ENCODE peak calls at places on chromosomes 16 and 17, in eight cellular contexts. B, K, O, P, H, Y, J and Z are unnamed samples.

GRCh38 chr17:63929860-63930766 is 2.0 kb downstream of the CD79B start:
- DNase-seq in B (no peak), K (peak; percentile 60), O (no peak), P (no peak), H (no peak), Y (no peak), J (no peak), Z (no peak)

GRCh38 chr16:54930034-54930938 is at the start of gene IRX5:
- DNase-seq in B (peak; percentile 71), K (peak; percentile 84), O (peak; percentile 94), P (peak; percentile 81), H (peak; percentile 80), Y (peak; percentile 94), J (peak; percentile 81), Z (peak; percentile 30)

GRCh38 chr17:73342549-73343167 is 30.9 kb upstream of the CDC42EP4 start:
- DNase-seq in B (no peak), K (no peak), O (no peak), P (peak; percentile 73), H (no peak), Y (no peak), J (no peak), Z (no peak)

GRCh38 chr17:64063766-64064224 is 43.4 kb upstream of the ICAM2 start:
- DNase-seq in B (peak; percentile 83), K (peak; percentile 62), O (peak; percentile 46), P (peak; percentile 27), H (peak; percentile 48), Y (no peak), J (peak; percentile 81), Z (peak; percentile 41)

GRCh38 chr17:62911106-62911505 is 54.9 kb upstream of the TANC2 start:
- DNase-seq in B (no peak), K (no peak), O (no peak), P (no peak), H (no peak), Y (no peak), J (no peak), Z (no peak)

GRCh38 chr16:29321585-29321984 is 84.9 kb downstream of the NPIPB11 start:
- DNase-seq in B (no peak), K (no peak), O (no peak), P (no peak), H (no peak), Y (no peak), J (no peak), Z (no peak)

GRCh38 chr16:28974007-28974436 is 556 bp upstream of the SPNS1 start:
- DNase-seq in B (peak; percentile 55), K (peak; percentile 53), O (peak; percentile 41), P (peak; percentile 65), H (peak; percentile 59), Y (no peak), J (peak; percentile 46), Z (no peak)

GRCh38 chr16:85350146-85350728 is 238.0 kb upstream of the CIBAR2 start:
- DNase-seq in B (no peak), K (no peak), O (no peak), P (no peak), H (no peak), Y (no peak), J (no peak), Z (no peak)

GRCh38 chr17:32835291-32835761 is 41.6 kb downstream of the MYO1D start:
- DNase-seq in B (no peak), K (no peak), O (no peak), P (no peak), H (no peak), Y (no peak), J (no peak), Z (no peak)

GRCh38 chr17:35560703-35561102 is at the start of gene SLFN14:
- DNase-seq in B (no peak), K (no peak), O (no peak), P (no peak), H (no peak), Y (no peak), J (no peak), Z (no peak)

GRCh38 chr17:1783834-1784611 is 22.2 kb downstream of the SERPINF1 start:
- DNase-seq in B (peak; percentile 74), K (peak; percentile 97), O (peak; percentile 82), P (peak; percentile 86), H (peak; percentile 87), Y (peak; percentile 94), J (peak; percentile 95), Z (peak; percentile 52)

GRCh38 chr17:40110026-40110425 is 9.6 kb upstream of the NR1D1 start:
- DNase-seq in B (peak; percentile 43), K (no peak), O (no peak), P (no peak), H (no peak), Y (no peak), J (no peak), Z (no peak)

GRCh38 chr16:75306102-75306762 is 54.8 kb upstream of the BCAR1 start:
- DNase-seq in B (peak; percentile 60), K (no peak), O (no peak), P (peak; percentile 47), H (no peak), Y (no peak), J (no peak), Z (no peak)

GRCh38 chr16:64051826-64052225 is 1070.0 kb downstream of the CDH11 start:
- DNase-seq in B (no peak), K (no peak), O (no peak), P (no peak), H (no peak), Y (no peak), J (no peak), Z (no peak)

GRCh38 chr17:50934672-50935200 is 68.6 kb upstream of the TOB1 start:
- DNase-seq in B (no peak), K (no peak), O (no peak), P (no peak), H (no peak), Y (no peak), J (no peak), Z (no peak)

DNA sequence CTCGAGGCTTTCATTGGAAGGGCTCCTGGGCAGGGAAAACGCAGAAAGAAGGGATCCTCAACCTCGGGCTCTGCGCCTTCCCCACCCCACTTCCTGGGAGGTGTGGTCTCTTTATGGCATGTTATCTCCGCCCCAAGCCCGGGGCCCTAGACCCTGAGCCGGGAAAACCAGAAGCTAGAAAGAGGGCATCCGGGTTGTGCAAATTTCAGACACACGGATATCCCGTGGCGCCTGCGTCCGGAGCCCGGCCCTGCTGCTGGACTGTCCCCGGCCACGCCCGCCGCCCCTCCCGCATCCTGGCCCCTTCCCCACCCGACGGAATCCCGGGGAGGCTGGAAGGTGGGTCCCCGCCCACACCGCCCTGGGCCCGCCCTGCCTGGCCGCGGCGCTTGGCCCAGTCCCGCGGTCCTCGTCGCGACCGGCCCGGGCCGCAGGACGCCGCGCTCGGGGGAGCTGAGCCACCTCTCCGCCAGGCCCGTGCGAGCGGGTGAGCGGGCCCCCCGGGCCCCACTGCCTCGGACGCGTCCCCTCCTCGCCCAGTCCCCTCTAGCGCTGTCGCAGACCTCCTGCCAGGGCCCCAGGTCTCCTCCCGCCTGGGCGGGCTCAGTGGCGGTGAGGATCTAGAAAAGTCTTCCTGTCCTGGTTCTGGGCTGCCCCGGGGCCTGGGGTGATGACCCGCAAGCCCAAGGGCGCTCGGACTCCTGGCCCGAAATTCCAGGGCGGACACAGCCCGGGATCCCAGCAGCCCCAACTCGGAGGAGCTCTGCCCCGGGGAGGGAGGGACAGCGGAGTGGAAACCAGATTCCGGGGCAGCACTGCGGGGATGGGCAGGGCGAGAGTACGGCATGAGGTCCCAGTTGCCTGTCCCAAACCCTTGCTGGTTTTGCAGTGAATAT is at the start of gene SLC16A5:
- DNase-seq in B (peak; percentile 92), K (peak; percentile 90), O (peak; percentile 93), P (peak; percentile 55), H (peak; percentile 92), Y (peak; percentile 86), J (peak; percentile 80), Z (peak; percentile 31)
- H3K4me3 ChIP-seq in B (peak within 1 kb of the TSS; percentile 42), K (peak within 1 kb of the TSS; percentile 42), O (peak within 1 kb of the TSS; percentile 85), P (peak within 1 kb of the TSS; percentile 37), H (peak within 1 kb of the TSS; percentile 86), Y (peak within 1 kb of the TSS; percentile 73), J (no peak within 1 kb of the TSS), Z (peak within 1 kb of the TSS; percentile 55)

DNA sequence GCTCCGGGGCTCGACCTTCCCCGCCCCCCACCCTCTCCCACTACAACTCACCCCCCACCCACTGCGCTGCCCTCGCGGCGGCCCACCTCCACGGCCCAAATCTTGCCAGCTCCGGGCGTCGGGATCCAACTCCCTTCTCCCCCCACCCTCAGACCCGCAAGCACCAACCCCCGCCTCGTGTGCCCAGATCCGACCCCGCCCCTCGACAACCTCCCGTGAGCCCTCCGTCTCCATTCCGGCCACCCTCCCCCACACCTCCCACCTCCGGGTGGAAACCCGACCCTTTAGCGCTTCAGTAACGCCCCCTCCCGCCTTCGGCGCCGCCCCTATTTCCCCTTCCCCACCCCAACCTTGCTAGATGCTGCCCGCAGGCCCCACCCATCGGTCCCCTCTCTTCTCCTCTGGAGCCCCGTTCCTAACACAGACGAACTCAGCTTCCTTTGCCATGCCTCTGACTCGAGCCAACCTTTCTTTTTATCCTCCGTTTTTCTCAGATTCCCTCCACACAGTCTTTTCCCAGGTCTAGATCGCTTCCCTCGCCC is 717 bp downstream of the UBE2Z start:
- DNase-seq in B (peak; percentile 78), K (peak; percentile 76), O (peak; percentile 83), P (peak; percentile 85), H (peak; percentile 78), Y (peak; percentile 85), J (peak; percentile 78), Z (peak; percentile 93)
- H3K4me1 ChIP-seq in B (peaks cover 16% of the 10 kb centered on the region), K (peaks cover 6% of the 10 kb centered on the region), O (peaks cover 25% of the 10 kb centered on the region), P (peaks cover 13% of the 10 kb centered on the region), H (peaks cover 18% of the 10 kb centered on the region), Y (no peaks in the 10 kb centered on the region), J (peaks cover 29% of the 10 kb centered on the region), Z (peaks cover 43% of the 10 kb centered on the region)

GRCh38 chr16:31423801-31424200 is 4.4 kb downstream of the COX6A2 start:
- DNase-seq in B (no peak), K (no peak), O (no peak), P (no peak), H (no peak), Y (no peak), J (no peak), Z (no peak)

GRCh38 chr16:31423241-31423640 is 4.9 kb downstream of the COX6A2 start:
- DNase-seq in B (no peak), K (no peak), O (no peak), P (no peak), H (no peak), Y (no peak), J (no peak), Z (no peak)

GRCh38 chr16:31420037-31420436 is 8.1 kb downstream of the COX6A2 start:
- DNase-seq in B (no peak), K (no peak), O (no peak), P (no peak), H (no peak), Y (no peak), J (no peak), Z (no peak)

GRCh38 chr16:31417916-31418315 is 10.2 kb downstream of the COX6A2 start:
- DNase-seq in B (no peak), K (no peak), O (no peak), P (no peak), H (no peak), Y (no peak), J (no peak), Z (no peak)

GRCh38 chr16:31421587-31421986 is 6.6 kb downstream of the COX6A2 start:
- DNase-seq in B (peak; percentile 17), K (no peak), O (no peak), P (no peak), H (no peak), Y (no peak), J (no peak), Z (no peak)
- H3K4me3 ChIP-seq in B (no peak overlapping the region), K (no peak overlapping the region), O (no peak overlapping the region), P (no peak overlapping the region), H (no peak overlapping the region), Y (no peak overlapping the region), J (no peak overlapping the region), Z (no peak overlapping the region)

DNA sequence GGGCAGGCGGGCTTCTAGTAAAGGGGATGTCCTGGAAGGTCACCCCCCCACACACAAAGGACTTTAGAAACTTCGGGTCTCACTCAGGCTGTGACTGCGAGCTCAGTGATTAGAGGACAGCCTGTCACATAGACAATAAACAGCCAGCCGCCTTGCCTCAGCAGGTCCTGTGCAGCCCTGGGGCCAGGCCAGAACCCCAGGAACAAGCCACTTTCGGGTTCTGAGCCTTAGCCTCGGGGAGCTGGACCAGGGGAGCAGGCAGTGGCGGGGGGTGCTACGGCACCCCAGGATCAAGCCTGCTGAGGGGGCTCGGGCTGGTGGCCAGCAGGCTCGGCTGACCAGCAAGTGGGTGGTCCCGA is 1.1 kb downstream of the GAS7 start:
- DNase-seq in B (no peak), K (peak; percentile 25), O (peak; percentile 57), P (no peak), H (peak; percentile 21), Y (no peak), J (no peak), Z (no peak)
- H3K4me1 ChIP-seq in B (peaks cover 7% of the 10 kb centered on the region), K (no peaks in the 10 kb centered on the region), O (peaks cover 6% of the 10 kb centered on the region), P (peaks cover 13% of the 10 kb centered on the region), H (no peaks in the 10 kb centered on the region), Y (no peaks in the 10 kb centered on the region), J (no peaks in the 10 kb centered on the region), Z (no peaks in the 10 kb centered on the region)